ENCODE peak calls at places on chromosome X, in seven cellular contexts. One of them, this sample, is unnamed.

GRCh38 chrX:153732406-153732805 is 7.8 kb downstream of the ABCD1 start:
- DNase-seq in trophoblast cell: peak
- DNase-seq in mesendoderm: no peak
- DNase-seq in IMR-90: no peak
- DNase-seq in mesenchymal stem cell: no peak
- DNase-seq in neuronal stem cell: no peak
- DNase-seq in H1: no peak
- DNase-seq in this sample: no peak

GRCh38 chrX:28625223-28625622 is 38.0 kb downstream of the IL1RAPL1 start:
- DNase-seq in mesenchymal stem cell: no peak
- DNase-seq in IMR-90: no peak
- DNase-seq in H1: peak
- DNase-seq in neuronal stem cell: no peak
- DNase-seq in trophoblast cell: no peak
- DNase-seq in mesendoderm: no peak
- DNase-seq in this sample: peak

GRCh38 chrX:2819345-2820130 is 9.2 kb upstream of the GYG2 start:
- DNase-seq in H1: no peak
- DNase-seq in IMR-90: peak
- DNase-seq in mesendoderm: no peak
- DNase-seq in neuronal stem cell: no peak
- DNase-seq in trophoblast cell: no peak
- DNase-seq in mesenchymal stem cell: peak
- DNase-seq in this sample: no peak

GRCh38 chrX:139194571-139195280 is 335.8 kb upstream of the F9 start:
- DNase-seq in IMR-90: no peak
- DNase-seq in neuronal stem cell: no peak
- DNase-seq in mesenchymal stem cell: no peak
- DNase-seq in trophoblast cell: no peak
- DNase-seq in mesendoderm: peak
- DNase-seq in H1: no peak
- DNase-seq in this sample: peak

GRCh38 chrX:13697440-13697839 is 8.5 kb downstream of the RAB9A start:
- DNase-seq in H1: no peak
- DNase-seq in mesendoderm: no peak
- DNase-seq in IMR-90: no peak
- DNase-seq in neuronal stem cell: no peak
- DNase-seq in mesenchymal stem cell: no peak
- DNase-seq in trophoblast cell: no peak
- DNase-seq in this sample: no peak

GRCh38 chrX:121479406-121479805 is 432.0 kb downstream of the GLUD2 start:
- DNase-seq in IMR-90: no peak
- DNase-seq in H1: no peak
- DNase-seq in trophoblast cell: no peak
- DNase-seq in mesenchymal stem cell: no peak
- DNase-seq in neuronal stem cell: no peak
- DNase-seq in mesendoderm: peak
- DNase-seq in this sample: no peak

GRCh38 chrX:35858916-35859315 is 60.6 kb upstream of the CFAP47 start:
- DNase-seq in trophoblast cell: no peak
- DNase-seq in mesendoderm: no peak
- DNase-seq in neuronal stem cell: no peak
- DNase-seq in mesenchymal stem cell: peak
- DNase-seq in IMR-90: no peak
- DNase-seq in H1: no peak
- DNase-seq in this sample: no peak

GRCh38 chrX:69297521-69297920 is 132.3 kb upstream of the PJA1 start:
- DNase-seq in H1: no peak
- DNase-seq in trophoblast cell: no peak
- DNase-seq in neuronal stem cell: no peak
- DNase-seq in IMR-90: no peak
- DNase-seq in mesendoderm: no peak
- DNase-seq in mesenchymal stem cell: no peak
- DNase-seq in this sample: no peak

GRCh38 chrX:101749436-101749835 is 89.8 kb upstream of the ARMCX2 start:
- DNase-seq in IMR-90: no peak
- DNase-seq in neuronal stem cell: no peak
- DNase-seq in mesenchymal stem cell: no peak
- DNase-seq in mesendoderm: peak
- DNase-seq in trophoblast cell: no peak
- DNase-seq in H1: no peak
- DNase-seq in this sample: no peak

GRCh38 chrX:9857575-9857974 is 71.3 kb downstream of the SHROOM2 start:
- DNase-seq in IMR-90: no peak
- DNase-seq in H1: no peak
- DNase-seq in mesendoderm: no peak
- DNase-seq in trophoblast cell: no peak
- DNase-seq in mesenchymal stem cell: peak
- DNase-seq in neuronal stem cell: no peak
- DNase-seq in this sample: no peak

GRCh38 chrX:80246273-80246672 is 174.0 kb upstream of the TENT5D start:
- DNase-seq in IMR-90: no peak
- DNase-seq in H1: no peak
- DNase-seq in mesendoderm: peak
- DNase-seq in neuronal stem cell: no peak
- DNase-seq in trophoblast cell: no peak
- DNase-seq in mesenchymal stem cell: no peak
- DNase-seq in this sample: no peak

GRCh38 chrX:104173841-104174240 is 7.6 kb downstream of the FAM199X start:
- DNase-seq in IMR-90: no peak
- DNase-seq in trophoblast cell: no peak
- DNase-seq in mesendoderm: no peak
- DNase-seq in neuronal stem cell: no peak
- DNase-seq in mesenchymal stem cell: no peak
- DNase-seq in H1: no peak
- DNase-seq in this sample: no peak

GRCh38 chrX:137428777-137429564 is 137.0 kb upstream of the ZIC3 start:
- DNase-seq in H1: no peak
- DNase-seq in neuronal stem cell: no peak
- DNase-seq in mesenchymal stem cell: no peak
- DNase-seq in trophoblast cell: no peak
- DNase-seq in mesendoderm: peak
- DNase-seq in IMR-90: no peak
- DNase-seq in this sample: peak

GRCh38 chrX:66914082-66914481 is 275.2 kb upstream of the EDA2R start:
- DNase-seq in IMR-90: no peak
- DNase-seq in mesendoderm: peak
- DNase-seq in neuronal stem cell: no peak
- DNase-seq in mesenchymal stem cell: no peak
- DNase-seq in H1: no peak
- DNase-seq in trophoblast cell: peak
- DNase-seq in this sample: peak

GRCh38 chrX:134537179-134537945 is 77.4 kb downstream of the HPRT1 start:
- DNase-seq in neuronal stem cell: no peak
- DNase-seq in mesenchymal stem cell: peak
- DNase-seq in IMR-90: peak
- DNase-seq in trophoblast cell: peak
- DNase-seq in H1: no peak
- DNase-seq in mesendoderm: peak
- DNase-seq in this sample: no peak

GRCh38 chrX:115147220-115147619 is 42.0 kb upstream of the RBMXL3 start:
- DNase-seq in neuronal stem cell: no peak
- DNase-seq in H1: no peak
- DNase-seq in trophoblast cell: no peak
- DNase-seq in mesenchymal stem cell: peak
- DNase-seq in mesendoderm: peak
- DNase-seq in IMR-90: peak
- DNase-seq in this sample: no peak

GRCh38 chrX:30800901-30801300 is 88.2 kb downstream of the TAB3 start:
- DNase-seq in neuronal stem cell: no peak
- DNase-seq in trophoblast cell: no peak
- DNase-seq in mesendoderm: no peak
- DNase-seq in mesenchymal stem cell: no peak
- DNase-seq in H1: no peak
- DNase-seq in IMR-90: no peak
- DNase-seq in this sample: no peak

GRCh38 chrX:96435636-96436035 is 249.0 kb upstream of the DIAPH2 start:
- DNase-seq in neuronal stem cell: no peak
- DNase-seq in mesenchymal stem cell: peak
- DNase-seq in mesendoderm: no peak
- DNase-seq in IMR-90: peak
- DNase-seq in H1: no peak
- DNase-seq in trophoblast cell: no peak
- DNase-seq in this sample: no peak

GRCh38 chrX:155334486-155335316 is at the start of gene CLIC2:
- DNase-seq in neuronal stem cell: no peak
- DNase-seq in H1: no peak
- DNase-seq in trophoblast cell: no peak
- DNase-seq in IMR-90: peak
- DNase-seq in mesendoderm: no peak
- DNase-seq in mesenchymal stem cell: peak
- DNase-seq in this sample: no peak

GRCh38 chrX:153477039-153477438 is 6.7 kb upstream of the HAUS7 start:
- DNase-seq in mesenchymal stem cell: no peak
- DNase-seq in IMR-90: peak
- DNase-seq in mesendoderm: peak
- DNase-seq in trophoblast cell: no peak
- DNase-seq in H1: no peak
- DNase-seq in neuronal stem cell: no peak
- DNase-seq in this sample: peak

GRCh38 chrX:154812341-154813101 is 7.2 kb upstream of the MPP1 start:
- DNase-seq in trophoblast cell: no peak
- DNase-seq in IMR-90: no peak
- DNase-seq in mesenchymal stem cell: no peak
- DNase-seq in neuronal stem cell: no peak
- DNase-seq in mesendoderm: no peak
- DNase-seq in H1: no peak
- DNase-seq in this sample: no peak

DNA sequence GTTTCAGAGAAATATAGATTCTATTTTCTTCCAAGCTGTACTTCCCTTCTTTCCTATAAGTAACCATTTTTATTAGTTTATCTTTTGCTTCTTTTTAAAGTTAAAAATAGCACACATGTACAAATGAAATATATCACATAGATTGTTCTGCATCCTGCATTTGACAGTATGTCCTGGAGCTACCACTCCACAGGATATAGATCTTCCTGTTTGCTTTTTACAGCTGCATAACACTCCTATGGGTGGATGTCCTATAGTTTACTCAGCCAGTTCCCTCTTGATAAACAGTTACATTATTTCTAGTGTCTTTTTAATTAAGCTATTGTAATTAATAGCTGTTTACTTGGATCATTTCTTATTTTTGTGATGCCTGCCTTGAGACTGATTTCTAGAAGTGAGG is 301.6 kb upstream of the DDX53 start:
- DNase-seq in H1: no peak
- DNase-seq in trophoblast cell: no peak
- DNase-seq in mesenchymal stem cell: no peak
- DNase-seq in neuronal stem cell: no peak
- DNase-seq in mesendoderm: no peak
- DNase-seq in IMR-90: no peak
- DNase-seq in this sample: no peak
- H2AK5ac ChIP-seq in H1: no peak
- H2AK5ac ChIP-seq in trophoblast cell: no peak
- H2AK5ac ChIP-seq in mesenchymal stem cell: no peak
- H2AK5ac ChIP-seq in neuronal stem cell: no peak
- H2AK5ac ChIP-seq in mesendoderm: no peak
- H2AK5ac ChIP-seq in IMR-90: no peak
- H2AK5ac ChIP-seq in this sample: no peak

GRCh38 chrX:107123750-107124149 is 5.1 kb upstream of the RBM41 start:
- DNase-seq in trophoblast cell: no peak
- DNase-seq in IMR-90: no peak
- DNase-seq in H1: no peak
- DNase-seq in mesenchymal stem cell: no peak
- DNase-seq in mesendoderm: no peak
- DNase-seq in neuronal stem cell: no peak
- DNase-seq in this sample: no peak

GRCh38 chrX:107119281-107119680 is 659 bp upstream of the RBM41 start:
- DNase-seq in trophoblast cell: no peak
- DNase-seq in mesendoderm: no peak
- DNase-seq in neuronal stem cell: no peak
- DNase-seq in H1: no peak
- DNase-seq in mesenchymal stem cell: no peak
- DNase-seq in IMR-90: no peak
- DNase-seq in this sample: no peak

GRCh38 chrX:107118322-107119147 is at the start of gene RBM41:
- DNase-seq in IMR-90: peak
- DNase-seq in mesendoderm: peak
- DNase-seq in H1: peak
- DNase-seq in mesenchymal stem cell: peak
- DNase-seq in trophoblast cell: peak
- DNase-seq in neuronal stem cell: peak
- DNase-seq in this sample: peak

DNA sequence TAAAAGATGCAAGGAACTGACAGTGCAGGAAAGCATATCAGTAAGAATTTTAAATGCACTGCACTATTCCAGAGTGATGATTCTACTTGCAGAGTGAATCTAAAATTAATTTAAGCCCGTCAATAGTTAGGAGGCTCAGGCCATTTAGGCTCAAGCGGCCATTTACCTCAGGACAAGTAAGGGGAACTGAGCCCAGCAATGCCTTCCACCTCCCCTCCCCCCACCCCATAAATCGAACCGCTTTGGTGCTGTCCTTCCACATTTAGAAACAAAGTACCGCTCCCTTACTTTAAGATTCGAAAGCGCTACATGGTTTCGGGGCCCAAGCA is 665 bp downstream of the RBM41 start:
- DNase-seq in neuronal stem cell: peak
- DNase-seq in H1: no peak
- DNase-seq in trophoblast cell: no peak
- DNase-seq in mesenchymal stem cell: peak
- DNase-seq in IMR-90: no peak
- DNase-seq in mesendoderm: peak
- DNase-seq in this sample: no peak
- H2BK120ac ChIP-seq in neuronal stem cell: no peak
- H2BK120ac ChIP-seq in H1: no peak
- H2BK120ac ChIP-seq in trophoblast cell: no peak
- H2BK120ac ChIP-seq in mesenchymal stem cell: no peak
- H2BK120ac ChIP-seq in IMR-90: no peak
- H2BK120ac ChIP-seq in mesendoderm: peak
- H2BK120ac ChIP-seq in this sample: no peak

DNA sequence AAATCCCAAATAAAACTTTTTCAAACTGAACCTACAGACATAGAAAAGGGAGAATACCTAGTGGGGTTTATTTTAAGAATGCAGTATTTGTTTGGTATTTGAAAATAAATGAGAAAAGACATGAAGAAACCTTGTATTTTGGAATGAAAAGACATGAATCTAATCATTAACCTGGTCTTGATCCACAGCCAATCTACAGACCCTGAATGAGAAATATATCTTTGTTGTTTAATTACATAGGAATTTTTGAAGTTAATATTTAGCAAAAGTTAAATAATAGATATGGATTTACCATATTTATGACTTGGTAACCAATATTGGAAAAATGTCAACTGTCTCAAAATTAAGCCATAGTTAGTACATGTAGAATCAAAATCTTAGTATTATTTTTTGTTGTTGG is 76.8 kb downstream of the MAGEA10 start:
- DNase-seq in mesendoderm: no peak
- DNase-seq in neuronal stem cell: no peak
- DNase-seq in H1: no peak
- DNase-seq in mesenchymal stem cell: no peak
- DNase-seq in IMR-90: no peak
- DNase-seq in trophoblast cell: no peak
- DNase-seq in this sample: no peak
- H2AK5ac ChIP-seq in mesendoderm: no peak
- H2AK5ac ChIP-seq in neuronal stem cell: no peak
- H2AK5ac ChIP-seq in H1: no peak
- H2AK5ac ChIP-seq in mesenchymal stem cell: no peak
- H2AK5ac ChIP-seq in IMR-90: no peak
- H2AK5ac ChIP-seq in trophoblast cell: no peak
- H2AK5ac ChIP-seq in this sample: no peak

DNA sequence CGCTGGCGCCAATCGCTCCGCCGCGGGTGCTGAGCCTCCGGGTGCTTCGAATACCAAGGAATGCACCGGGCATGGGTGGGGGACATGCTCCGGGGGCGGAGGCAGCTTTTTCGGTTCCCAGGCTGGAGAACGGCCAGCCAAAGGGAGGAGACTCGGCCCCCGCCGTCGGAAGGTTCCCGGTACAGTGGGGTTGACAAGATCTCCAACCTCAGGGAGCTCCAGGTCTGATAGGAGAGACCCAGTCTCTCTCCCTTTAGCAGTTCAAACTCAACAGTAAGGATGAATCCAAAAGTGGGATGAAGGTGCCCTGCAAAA is 29.1 kb upstream of the BCORL1 start:
- DNase-seq in IMR-90: no peak
- DNase-seq in mesendoderm: no peak
- DNase-seq in mesenchymal stem cell: no peak
- DNase-seq in trophoblast cell: no peak
- DNase-seq in neuronal stem cell: no peak
- DNase-seq in H1: no peak
- DNase-seq in this sample: no peak
- H2BK120ac ChIP-seq in IMR-90: no peak
- H2BK120ac ChIP-seq in mesendoderm: peak
- H2BK120ac ChIP-seq in mesenchymal stem cell: no peak
- H2BK120ac ChIP-seq in trophoblast cell: no peak
- H2BK120ac ChIP-seq in neuronal stem cell: no peak
- H2BK120ac ChIP-seq in H1: no peak
- H2BK120ac ChIP-seq in this sample: no peak

This sample was measured in H9.